ENCODE peak calls at places on chromosomes 5 and 9, in four cellular contexts. S, E, P and V are unnamed samples.

GRCh38 chr9:114303977-114304376 is 18.9 kb upstream of the ORM1 start:
- DNase-seq in P (peak), S (no peak), E (no peak), V (no peak)

GRCh38 chr5:1827410-1828397 is 26.5 kb downstream of the NDUFS6 start:
- DNase-seq in E (peak), P (peak), S (no peak), V (no peak)

GRCh38 chr5:96410013-96410412 is 23.0 kb downstream of the PCSK1 start:
- DNase-seq in S (no peak), E (no peak), P (no peak), V (no peak)

GRCh38 chr9:121963542-121963995 is 129.5 kb downstream of the TTLL11 start:
- DNase-seq in E (no peak), P (no peak), S (no peak), V (no peak)

GRCh38 chr5:14250094-14250777 is 107.1 kb downstream of the TRIO start:
- DNase-seq in E (peak), P (no peak), S (peak), V (no peak)

GRCh38 chr5:139796061-139796806 is 626 bp downstream of the PSD2 start:
- DNase-seq in S (no peak), P (peak), E (no peak), V (no peak)

GRCh38 chr5:133998807-133999206 is 6.0 kb downstream of the VDAC1 start:
- DNase-seq in S (no peak), E (no peak), P (no peak), V (no peak)

GRCh38 chr5:1477341-1477740 is 32.1 kb upstream of the SLC6A3 start:
- DNase-seq in P (no peak), E (no peak), S (no peak), V (no peak)

GRCh38 chr9:83304686-83305085 is 233.5 kb downstream of the FRMD3 start:
- DNase-seq in S (no peak), E (no peak), P (no peak), V (no peak)

GRCh38 chr9:131012396-131012917 is 3.5 kb downstream of the LAMC3 start:
- DNase-seq in E (no peak), S (no peak), P (no peak), V (no peak)

GRCh38 chr9:88791105-88791805 is 200.0 kb upstream of the S1PR3 start:
- DNase-seq in E (no peak), P (peak), S (no peak), V (no peak)

GRCh38 chr5:172872997-172873491 is 39.0 kb downstream of the ERGIC1 start:
- DNase-seq in E (no peak), S (no peak), P (no peak), V (no peak)

GRCh38 chr9:91245432-91246313 is 116.0 kb downstream of the AUH start:
- DNase-seq in E (peak), P (no peak), S (no peak), V (peak)

GRCh38 chr9:95360866-95361265 is 43.4 kb upstream of the FANCC start:
- DNase-seq in S (no peak), E (no peak), P (no peak), V (no peak)

GRCh38 chr9:20714442-20715415 is 30.7 kb downstream of the FOCAD start:
- DNase-seq in S (no peak), P (no peak), E (no peak), V (no peak)

GRCh38 chr9:124800306-124801259 is 23.6 kb downstream of the OLFML2A start:
- DNase-seq in S (no peak), P (no peak), E (no peak), V (no peak)

GRCh38 chr5:36569456-36569855 is 37.0 kb upstream of the SLC1A3 start:
- DNase-seq in P (no peak), E (no peak), S (no peak), V (no peak)

GRCh38 chr5:180910735-180911134 is 11.8 kb downstream of the BTNL8 start:
- DNase-seq in S (no peak), P (no peak), E (no peak), V (no peak)

GRCh38 chr5:134099288-134099872 is 15.1 kb upstream of the TCF7 start:
- DNase-seq in E (peak), P (no peak), S (no peak), V (no peak)

GRCh38 chr5:178137991-178138390 is 7.2 kb downstream of the RMND5B start:
- DNase-seq in E (no peak), P (no peak), S (no peak), V (no peak)

GRCh38 chr9:137001857-137002645 is 5.7 kb upstream of the CLIC3 start:
- DNase-seq in P (no peak), S (peak), E (no peak), V (no peak)

DNA sequence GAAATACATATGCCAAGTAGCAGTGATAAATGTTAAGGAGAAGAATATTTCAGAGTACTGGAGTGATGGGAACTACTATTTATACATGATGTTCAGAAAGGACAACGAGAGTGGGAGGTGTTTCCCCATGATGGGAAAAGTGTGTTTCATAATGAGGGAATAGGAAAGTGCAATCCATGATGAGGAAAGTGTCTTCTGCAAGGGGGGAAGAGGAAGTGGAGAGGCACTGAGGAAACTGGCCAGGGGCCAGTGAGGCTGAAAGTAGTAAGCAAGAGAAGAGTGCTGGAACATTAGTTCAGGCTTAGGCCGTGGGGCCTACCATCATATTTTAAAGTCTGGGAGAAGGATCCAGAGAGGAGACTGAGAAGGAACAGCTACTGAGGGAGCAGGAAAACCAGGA is 327.2 kb downstream of the SLF1 start:
- DNase-seq in E (no peak), P (no peak), S (no peak), V (no peak)
- TF ChIP-seq HDAC2 in E (no peak), P (no peak), S (no peak), V (no peak)

DNA sequence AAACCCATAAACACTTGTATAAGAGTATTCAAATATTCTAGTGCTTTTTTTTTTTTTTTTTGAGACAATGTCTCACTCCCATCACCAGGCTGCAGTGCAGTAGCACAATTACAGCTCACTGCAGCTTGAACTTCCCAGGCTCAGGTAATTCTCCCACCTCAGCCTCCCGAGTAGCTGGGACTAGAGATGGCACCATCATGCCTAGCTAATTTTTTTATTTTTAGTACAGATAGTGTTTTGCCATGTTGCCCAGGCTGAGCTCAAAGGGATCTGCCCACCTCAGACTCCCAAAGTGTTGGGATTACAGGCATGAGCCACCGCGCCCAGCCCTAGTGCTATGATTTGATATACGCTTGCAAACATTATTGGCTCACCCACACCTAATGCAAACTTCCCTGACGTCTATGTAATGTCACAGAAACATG is 11.8 kb downstream of the IL6ST start:
- DNase-seq in P (no peak), S (no peak), E (no peak), V (no peak)
- TF ChIP-seq JUN in P (no peak), S (no peak), E (no peak), V (no peak)

GRCh38 chr5:170437621-170438375 is 48.6 kb upstream of the KCNMB1 start:
- DNase-seq in P (no peak), S (no peak), E (no peak), V (no peak)

GRCh38 chr5:170438581-170438980 is 49.4 kb upstream of the KCNMB1 start:
- DNase-seq in P (no peak), E (no peak), S (no peak), V (no peak)

GRCh38 chr5:170436335-170436734 is 47.2 kb upstream of the KCNMB1 start:
- DNase-seq in S (no peak), P (no peak), E (no peak), V (no peak)

GRCh38 chr5:170432669-170433068 is 43.5 kb upstream of the KCNMB1 start:
- DNase-seq in P (no peak), S (no peak), E (no peak), V (no peak)

GRCh38 chr5:170434953-170435605 is 45.9 kb upstream of the KCNMB1 start:
- DNase-seq in S (peak), P (peak), E (peak), V (peak)
- TF ChIP-seq HDAC2 in S (no peak), P (no peak), E (no peak), V (no peak)

DNA sequence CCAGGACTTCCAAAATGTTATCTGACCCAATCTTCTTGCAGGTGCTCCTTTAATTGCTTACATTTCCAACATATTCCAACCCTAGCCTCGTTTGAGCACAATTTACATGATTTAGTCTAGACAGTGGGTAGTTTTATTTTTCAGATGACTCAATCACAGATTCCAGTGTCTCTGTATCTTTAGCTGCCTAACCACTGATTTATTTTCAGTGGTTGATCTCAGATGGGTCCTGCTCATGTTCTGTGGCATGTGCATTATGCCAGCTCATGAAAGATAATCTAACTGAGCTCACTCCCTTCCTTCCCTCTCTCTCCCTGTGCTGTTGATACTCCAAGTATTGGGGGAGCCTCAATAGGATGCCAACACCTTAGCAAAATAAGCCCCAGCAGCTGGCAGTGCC is 106.1 kb upstream of the ICE1 start:
- DNase-seq in P (no peak), E (no peak), S (no peak), V (no peak)
- TF ChIP-seq JUN in P (no peak), E (no peak), S (no peak), V (no peak)